ENCODE peak calls at places on chromosomes 13 and 19, in eight cellular contexts. G, B, O, I, L, Y, S and V are unnamed samples. For H3K27me3, the result is how much of the 10 kb centered on the place peaks cover.

GRCh38 chr19:873084-874019 is 13.9 kb downstream of the CFD start:
- DNase-seq in I (no peak), B (peak), S (no peak), Y (no peak), O (peak), L (peak), G (peak), V (no peak)

GRCh38 chr19:58387338-58388174 is 487 bp downstream of the RPS5 start:
- DNase-seq in O (no peak), B (no peak), G (no peak), S (no peak), Y (no peak), I (no peak), L (no peak), V (no peak)

GRCh38 chr13:48446454-48446853 is 33.5 kb upstream of the LPAR6 start:
- DNase-seq in B (no peak), O (no peak), G (no peak), I (no peak), L (no peak), S (peak), Y (no peak), V (no peak)

GRCh38 chr13:81017525-81018152 is 676.7 kb upstream of the SPRY2 start:
- DNase-seq in O (no peak), G (no peak), S (no peak), I (no peak), B (no peak), L (no peak), Y (no peak), V (no peak)

GRCh38 chr13:67620665-67621064 is 390.5 kb upstream of the PCDH9 start:
- DNase-seq in I (no peak), B (no peak), L (no peak), Y (no peak), O (no peak), S (no peak), G (no peak), V (no peak)

GRCh38 chr13:72689181-72689696 is 38.2 kb downstream of the MZT1 start:
- DNase-seq in S (no peak), I (no peak), O (no peak), Y (no peak), L (no peak), B (no peak), G (no peak), V (no peak)

GRCh38 chr19:33687761-33688656 is 66.3 kb downstream of the CHST8 start:
- DNase-seq in I (no peak), S (no peak), Y (peak), O (no peak), G (no peak), B (no peak), L (no peak), V (no peak)

GRCh38 chr13:50426932-50427331 is 411.7 kb downstream of the KCNRG start:
- DNase-seq in O (no peak), B (no peak), S (no peak), G (no peak), I (no peak), Y (no peak), L (no peak), V (no peak)

GRCh38 chr19:3538965-3539742 is at the start of gene TEKTIP1:
- DNase-seq in I (no peak), G (no peak), S (no peak), B (no peak), Y (no peak), L (peak), O (no peak), V (no peak)

GRCh38 chr13:23696610-23697009 is 126.4 kb downstream of the TNFRSF19 start:
- DNase-seq in S (no peak), Y (no peak), L (no peak), B (no peak), I (no peak), O (no peak), G (no peak), V (no peak)
- TF ChIP-seq CTCF in S (no peak), Y (no peak), L (no peak), B (no peak), I (no peak), O (no peak), G (no peak), V (no peak)

DNA sequence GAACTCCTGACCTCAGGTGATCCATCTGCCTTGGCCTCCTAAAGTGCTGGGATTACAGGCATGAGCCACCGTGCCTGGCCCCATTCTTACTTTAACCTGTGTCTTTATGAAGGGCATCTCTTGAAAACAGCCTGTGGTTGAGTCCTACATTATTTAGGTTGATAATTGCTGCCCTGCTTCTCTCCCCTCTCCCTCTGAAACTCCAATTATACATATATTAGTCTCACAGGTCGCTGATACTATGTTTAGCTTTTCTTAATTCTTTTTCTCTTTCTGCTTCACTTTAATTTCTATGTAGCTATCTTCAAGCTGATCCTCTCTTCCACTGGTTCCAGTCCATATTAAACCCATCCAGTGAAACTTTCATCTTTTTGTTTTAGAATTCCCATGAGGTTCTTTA is 75.1 kb downstream of the SLC6A16 start:
- DNase-seq in O (no peak), I (no peak), L (no peak), S (no peak), Y (no peak), B (no peak), G (no peak), V (no peak)
- H3K27me3 ChIP-seq in O (under half), I (under half), L (under half), S (under half), Y (under half), B (under half), G (under half), V (under half)

GRCh38 chr19:6710273-6711077 is 10.0 kb downstream of the C3 start:
- DNase-seq in O (no peak), S (no peak), I (no peak), Y (no peak), G (no peak), B (no peak), L (no peak), V (no peak)
- TF ChIP-seq CTCF in O (no peak), S (no peak), I (no peak), Y (no peak), G (no peak), B (no peak), L (peak), V (no peak)

DNA sequence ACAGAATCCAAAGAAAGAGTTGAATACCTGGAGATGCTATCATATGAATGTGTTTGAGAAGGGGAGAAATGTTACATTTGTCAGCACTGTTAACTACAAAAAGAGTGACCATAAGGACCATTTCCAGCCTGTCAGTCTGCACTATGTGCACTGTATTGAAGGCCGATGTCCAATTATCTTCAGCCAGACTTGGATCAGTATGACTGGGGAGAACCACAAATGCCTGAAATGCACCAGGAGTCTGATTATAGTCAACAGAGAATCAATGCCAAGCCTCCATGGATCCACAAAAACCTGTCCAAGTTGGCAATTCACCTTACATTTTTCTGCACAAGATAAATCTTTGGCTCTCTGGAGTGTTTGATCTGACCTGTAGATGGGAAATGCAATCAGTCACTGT is 697.5 kb upstream of the SGCG start:
- DNase-seq in B (no peak), I (no peak), O (no peak), S (no peak), G (no peak), L (no peak), Y (no peak), V (no peak)
- H3K27me3 ChIP-seq in B (under half), I (under half), O (under half), S (under half), G (under half), L (under half), Y (under half), V (under half)

GRCh38 chr19:18590273-18591272 is 2.0 kb downstream of the REX1BD start:
- DNase-seq in S (peak), Y (peak), O (peak), G (no peak), B (no peak), L (peak), I (no peak), V (no peak)
- TF ChIP-seq CTCF in S (peak), Y (peak), O (no peak), G (no peak), B (no peak), L (peak), I (no peak), V (peak)